ENCODE peak calls at places on chromosome 4, in five cellular contexts. F is HT-29, E is endothelial cell, K is Panc1, B is posterior cingulate gyrus. U is an unnamed sample.

GRCh38 chr4:123397276-123398150 is 918 bp downstream of the SPRY1 start:
- DNase-seq in F (peak; percentile 80), E (peak; percentile 67), K (no peak), B (peak; percentile 21), U (peak; percentile 23)

GRCh38 chr4:80619070-80619674 is 283.6 kb downstream of the CFAP299 start:
- DNase-seq in F (peak; percentile 59), E (peak; percentile 6), K (no peak), B (no peak), U (no peak)

GRCh38 chr4:145939856-145940255 is 1.2 kb upstream of the ZNF827 start:
- DNase-seq in F (peak; percentile 22), E (no peak), K (no peak), B (no peak), U (no peak)

GRCh38 chr4:152479428-152480026 is 56.4 kb downstream of the FBXW7 start:
- DNase-seq in F (no peak), E (no peak), K (no peak), B (no peak), U (no peak)

GRCh38 chr4:38753021-38753806 is 29.6 kb downstream of the TLR10 start:
- DNase-seq in F (no peak), E (peak; percentile 52), K (no peak), B (no peak), U (no peak)

GRCh38 chr4:85431881-85432280 is 43.1 kb upstream of the ARHGAP24 start:
- DNase-seq in F (no peak), E (no peak), K (no peak), B (no peak), U (no peak)

GRCh38 chr4:24559032-24559821 is 25.1 kb downstream of the DHX15 start:
- DNase-seq in F (no peak), E (no peak), K (no peak), B (no peak), U (no peak)

GRCh38 chr4:74598611-74599325 is 153.8 kb downstream of the AREG start:
- DNase-seq in F (no peak), E (no peak), K (no peak), B (no peak), U (no peak)

GRCh38 chr4:156553659-156554058 is 417.9 kb downstream of the PDGFC start:
- DNase-seq in F (no peak), E (no peak), K (no peak), B (no peak), U (no peak)

GRCh38 chr4:137267024-137267423 is 265.3 kb downstream of the PCDH18 start:
- DNase-seq in F (no peak), E (no peak), K (no peak), B (no peak), U (no peak)

GRCh38 chr4:66094070-66094469 is 423.8 kb upstream of the EPHA5 start:
- DNase-seq in F (no peak), E (no peak), K (no peak), B (no peak), U (no peak)

GRCh38 chr4:21628116-21628515 is 320.5 kb downstream of the KCNIP4 start:
- DNase-seq in F (no peak), E (no peak), K (no peak), B (no peak), U (no peak)

GRCh38 chr4:145731026-145731425 is 51.1 kb downstream of the C4orf51 start:
- DNase-seq in F (peak; percentile 80), E (no peak), K (no peak), B (no peak), U (no peak)

U was measured in T-helper 9 cell.